ENCODE peak calls at places on chromosomes 6 and 20, in ten cellular contexts. One of them, this sample, is unnamed.

GRCh38 chr6:54286141-54286540 is 22.1 kb upstream of the TINAG start:
- DNase-seq in spleen: no peak
- DNase-seq in lung: no peak
- DNase-seq in GM13976: no peak
- DNase-seq in ACHN: no peak
- DNase-seq in posterior cingulate gyrus: no peak
- DNase-seq in dermis blood vessel endothelial cell: no peak
- DNase-seq in Caki2: no peak
- DNase-seq in foreskin melanocyte: no peak
- DNase-seq in stimulated activated CD8-positive, alpha-beta memory T cell treated with anti-CD3 and anti-CD28 coated beads, Interleukin-4, amount 100 ng/mL, for 4 hours: no peak
- DNase-seq in this sample: no peak

GRCh38 chr6:45483021-45483420 is 105.3 kb upstream of the SUPT3H start:
- DNase-seq in spleen: no peak
- DNase-seq in lung: no peak
- DNase-seq in GM13976: no peak
- DNase-seq in ACHN: no peak
- DNase-seq in posterior cingulate gyrus: no peak
- DNase-seq in dermis blood vessel endothelial cell: no peak
- DNase-seq in Caki2: no peak
- DNase-seq in foreskin melanocyte: peak; percentile 73
- DNase-seq in stimulated activated CD8-positive, alpha-beta memory T cell treated with anti-CD3 and anti-CD28 coated beads, Interleukin-4, amount 100 ng/mL, for 4 hours: no peak
- DNase-seq in this sample: no peak

GRCh38 chr6:52135217-52135616 is 47.8 kb upstream of the PKHD1 start:
- DNase-seq in spleen: no peak
- DNase-seq in lung: no peak
- DNase-seq in GM13976: no peak
- DNase-seq in ACHN: no peak
- DNase-seq in posterior cingulate gyrus: no peak
- DNase-seq in dermis blood vessel endothelial cell: no peak
- DNase-seq in Caki2: no peak
- DNase-seq in foreskin melanocyte: no peak
- DNase-seq in stimulated activated CD8-positive, alpha-beta memory T cell treated with anti-CD3 and anti-CD28 coated beads, Interleukin-4, amount 100 ng/mL, for 4 hours: no peak
- DNase-seq in this sample: no peak

GRCh38 chr20:12775041-12775440 is 233.7 kb upstream of the SPTLC3 start:
- DNase-seq in spleen: no peak
- DNase-seq in lung: no peak
- DNase-seq in GM13976: no peak
- DNase-seq in ACHN: peak; percentile 81
- DNase-seq in posterior cingulate gyrus: no peak
- DNase-seq in dermis blood vessel endothelial cell: no peak
- DNase-seq in Caki2: peak; percentile 91
- DNase-seq in foreskin melanocyte: no peak
- DNase-seq in stimulated activated CD8-positive, alpha-beta memory T cell treated with anti-CD3 and anti-CD28 coated beads, Interleukin-4, amount 100 ng/mL, for 4 hours: no peak
- DNase-seq in this sample: no peak

GRCh38 chr6:107732461-107732860 is 91.7 kb downstream of the SCML4 start:
- DNase-seq in spleen: no peak
- DNase-seq in lung: no peak
- DNase-seq in GM13976: no peak
- DNase-seq in ACHN: no peak
- DNase-seq in posterior cingulate gyrus: no peak
- DNase-seq in dermis blood vessel endothelial cell: no peak
- DNase-seq in Caki2: no peak
- DNase-seq in foreskin melanocyte: peak; percentile 29
- DNase-seq in stimulated activated CD8-positive, alpha-beta memory T cell treated with anti-CD3 and anti-CD28 coated beads, Interleukin-4, amount 100 ng/mL, for 4 hours: no peak
- DNase-seq in this sample: no peak

GRCh38 chr6:25874822-25875562 is 949 bp upstream of the SLC17A3 start:
- DNase-seq in spleen: no peak
- DNase-seq in lung: no peak
- DNase-seq in GM13976: no peak
- DNase-seq in ACHN: peak; percentile 58
- DNase-seq in posterior cingulate gyrus: no peak
- DNase-seq in dermis blood vessel endothelial cell: no peak
- DNase-seq in Caki2: peak; percentile 22
- DNase-seq in foreskin melanocyte: no peak
- DNase-seq in stimulated activated CD8-positive, alpha-beta memory T cell treated with anti-CD3 and anti-CD28 coated beads, Interleukin-4, amount 100 ng/mL, for 4 hours: no peak
- DNase-seq in this sample: no peak

GRCh38 chr6:112221561-112221960 is 32.8 kb downstream of the LAMA4 start:
- DNase-seq in spleen: no peak
- DNase-seq in lung: no peak
- DNase-seq in GM13976: no peak
- DNase-seq in ACHN: no peak
- DNase-seq in posterior cingulate gyrus: no peak
- DNase-seq in dermis blood vessel endothelial cell: no peak
- DNase-seq in Caki2: no peak
- DNase-seq in foreskin melanocyte: no peak
- DNase-seq in stimulated activated CD8-positive, alpha-beta memory T cell treated with anti-CD3 and anti-CD28 coated beads, Interleukin-4, amount 100 ng/mL, for 4 hours: no peak
- DNase-seq in this sample: no peak

GRCh38 chr6:144809120-144809519 is 524.0 kb downstream of the UTRN start:
- DNase-seq in spleen: no peak
- DNase-seq in lung: no peak
- DNase-seq in GM13976: no peak
- DNase-seq in ACHN: no peak
- DNase-seq in posterior cingulate gyrus: no peak
- DNase-seq in dermis blood vessel endothelial cell: no peak
- DNase-seq in Caki2: peak; percentile 26
- DNase-seq in foreskin melanocyte: no peak
- DNase-seq in stimulated activated CD8-positive, alpha-beta memory T cell treated with anti-CD3 and anti-CD28 coated beads, Interleukin-4, amount 100 ng/mL, for 4 hours: no peak
- DNase-seq in this sample: no peak

GRCh38 chr6:92777146-92777740 is 642.1 kb downstream of the EPHA7 start:
- DNase-seq in spleen: no peak
- DNase-seq in lung: no peak
- DNase-seq in GM13976: peak; percentile 3
- DNase-seq in ACHN: peak; percentile 25
- DNase-seq in posterior cingulate gyrus: no peak
- DNase-seq in dermis blood vessel endothelial cell: peak; percentile 36
- DNase-seq in Caki2: peak; percentile 9
- DNase-seq in foreskin melanocyte: peak; percentile 2
- DNase-seq in stimulated activated CD8-positive, alpha-beta memory T cell treated with anti-CD3 and anti-CD28 coated beads, Interleukin-4, amount 100 ng/mL, for 4 hours: no peak
- DNase-seq in this sample: no peak

GRCh38 chr20:30485331-30486102 is 771.9 kb upstream of the DEFB115 start:
- DNase-seq in spleen: peak; percentile 65
- DNase-seq in lung: no peak
- DNase-seq in GM13976: peak; percentile 12
- DNase-seq in ACHN: no peak
- DNase-seq in posterior cingulate gyrus: no peak
- DNase-seq in dermis blood vessel endothelial cell: no peak
- DNase-seq in Caki2: no peak
- DNase-seq in foreskin melanocyte: no peak
- DNase-seq in stimulated activated CD8-positive, alpha-beta memory T cell treated with anti-CD3 and anti-CD28 coated beads, Interleukin-4, amount 100 ng/mL, for 4 hours: no peak
- DNase-seq in this sample: no peak

GRCh38 chr6:101605874-101606273 is 212.4 kb downstream of the GRIK2 start:
- DNase-seq in spleen: no peak
- DNase-seq in lung: no peak
- DNase-seq in GM13976: no peak
- DNase-seq in ACHN: no peak
- DNase-seq in posterior cingulate gyrus: no peak
- DNase-seq in dermis blood vessel endothelial cell: no peak
- DNase-seq in Caki2: peak; percentile 48
- DNase-seq in foreskin melanocyte: no peak
- DNase-seq in stimulated activated CD8-positive, alpha-beta memory T cell treated with anti-CD3 and anti-CD28 coated beads, Interleukin-4, amount 100 ng/mL, for 4 hours: no peak
- DNase-seq in this sample: no peak

GRCh38 chr6:170087946-170088348 is 202.9 kb downstream of the DLL1 start:
- DNase-seq in spleen: peak; percentile 93
- DNase-seq in lung: no peak
- DNase-seq in GM13976: peak; percentile 87
- DNase-seq in ACHN: no peak
- DNase-seq in posterior cingulate gyrus: peak; percentile 27
- DNase-seq in dermis blood vessel endothelial cell: no peak
- DNase-seq in Caki2: no peak
- DNase-seq in foreskin melanocyte: no peak
- DNase-seq in stimulated activated CD8-positive, alpha-beta memory T cell treated with anti-CD3 and anti-CD28 coated beads, Interleukin-4, amount 100 ng/mL, for 4 hours: peak; percentile 24
- DNase-seq in this sample: no peak

GRCh38 chr6:161493731-161494130 is 219.9 kb upstream of the AGPAT4 start:
- DNase-seq in spleen: no peak
- DNase-seq in lung: no peak
- DNase-seq in GM13976: no peak
- DNase-seq in ACHN: no peak
- DNase-seq in posterior cingulate gyrus: no peak
- DNase-seq in dermis blood vessel endothelial cell: no peak
- DNase-seq in Caki2: no peak
- DNase-seq in foreskin melanocyte: no peak
- DNase-seq in stimulated activated CD8-positive, alpha-beta memory T cell treated with anti-CD3 and anti-CD28 coated beads, Interleukin-4, amount 100 ng/mL, for 4 hours: no peak
- DNase-seq in this sample: no peak

GRCh38 chr20:50520222-50520877 is 10.2 kb downstream of the PTPN1 start:
- DNase-seq in spleen: no peak
- DNase-seq in lung: no peak
- DNase-seq in GM13976: no peak
- DNase-seq in ACHN: no peak
- DNase-seq in posterior cingulate gyrus: no peak
- DNase-seq in dermis blood vessel endothelial cell: no peak
- DNase-seq in Caki2: no peak
- DNase-seq in foreskin melanocyte: no peak
- DNase-seq in stimulated activated CD8-positive, alpha-beta memory T cell treated with anti-CD3 and anti-CD28 coated beads, Interleukin-4, amount 100 ng/mL, for 4 hours: no peak
- DNase-seq in this sample: no peak

GRCh38 chr6:119078449-119079287 is at the start of gene FAM184A:
- DNase-seq in spleen: peak; percentile 87
- DNase-seq in lung: peak; percentile 56
- DNase-seq in GM13976: peak; percentile 63
- DNase-seq in ACHN: peak; percentile 50
- DNase-seq in posterior cingulate gyrus: peak; percentile 75
- DNase-seq in dermis blood vessel endothelial cell: peak; percentile 66
- DNase-seq in Caki2: peak; percentile 48
- DNase-seq in foreskin melanocyte: peak; percentile 28
- DNase-seq in stimulated activated CD8-positive, alpha-beta memory T cell treated with anti-CD3 and anti-CD28 coated beads, Interleukin-4, amount 100 ng/mL, for 4 hours: peak; percentile 45
- DNase-seq in this sample: peak; percentile 64

GRCh38 chr20:1975251-1975650 is 18.6 kb downstream of the PDYN start:
- DNase-seq in spleen: no peak
- DNase-seq in lung: no peak
- DNase-seq in GM13976: no peak
- DNase-seq in ACHN: no peak
- DNase-seq in posterior cingulate gyrus: no peak
- DNase-seq in dermis blood vessel endothelial cell: no peak
- DNase-seq in Caki2: no peak
- DNase-seq in foreskin melanocyte: no peak
- DNase-seq in stimulated activated CD8-positive, alpha-beta memory T cell treated with anti-CD3 and anti-CD28 coated beads, Interleukin-4, amount 100 ng/mL, for 4 hours: no peak
- DNase-seq in this sample: no peak

GRCh38 chr6:27081931-27082330 is 165.6 kb upstream of the PRSS16 start:
- DNase-seq in spleen: no peak
- DNase-seq in lung: no peak
- DNase-seq in GM13976: no peak
- DNase-seq in ACHN: no peak
- DNase-seq in posterior cingulate gyrus: no peak
- DNase-seq in dermis blood vessel endothelial cell: no peak
- DNase-seq in Caki2: no peak
- DNase-seq in foreskin melanocyte: no peak
- DNase-seq in stimulated activated CD8-positive, alpha-beta memory T cell treated with anti-CD3 and anti-CD28 coated beads, Interleukin-4, amount 100 ng/mL, for 4 hours: no peak
- DNase-seq in this sample: no peak

GRCh38 chr20:58703765-58704331 is 11.2 kb downstream of the NPEPL1 start:
- DNase-seq in spleen: no peak
- DNase-seq in lung: no peak
- DNase-seq in GM13976: no peak
- DNase-seq in ACHN: no peak
- DNase-seq in posterior cingulate gyrus: no peak
- DNase-seq in dermis blood vessel endothelial cell: no peak
- DNase-seq in Caki2: no peak
- DNase-seq in foreskin melanocyte: no peak
- DNase-seq in stimulated activated CD8-positive, alpha-beta memory T cell treated with anti-CD3 and anti-CD28 coated beads, Interleukin-4, amount 100 ng/mL, for 4 hours: no peak
- DNase-seq in this sample: no peak

GRCh38 chr6:167122827-167123657 is at the start of gene CCR6:
- DNase-seq in spleen: no peak
- DNase-seq in lung: no peak
- DNase-seq in GM13976: no peak
- DNase-seq in ACHN: no peak
- DNase-seq in posterior cingulate gyrus: no peak
- DNase-seq in dermis blood vessel endothelial cell: no peak
- DNase-seq in Caki2: no peak
- DNase-seq in foreskin melanocyte: no peak
- DNase-seq in stimulated activated CD8-positive, alpha-beta memory T cell treated with anti-CD3 and anti-CD28 coated beads, Interleukin-4, amount 100 ng/mL, for 4 hours: no peak
- DNase-seq in this sample: no peak

GRCh38 chr6:125415921-125416320 is 114.2 kb upstream of the HDDC2 start:
- DNase-seq in spleen: no peak
- DNase-seq in lung: no peak
- DNase-seq in GM13976: no peak
- DNase-seq in ACHN: no peak
- DNase-seq in posterior cingulate gyrus: no peak
- DNase-seq in dermis blood vessel endothelial cell: no peak
- DNase-seq in Caki2: no peak
- DNase-seq in foreskin melanocyte: peak; percentile 88
- DNase-seq in stimulated activated CD8-positive, alpha-beta memory T cell treated with anti-CD3 and anti-CD28 coated beads, Interleukin-4, amount 100 ng/mL, for 4 hours: no peak
- DNase-seq in this sample: no peak

GRCh38 chr6:391559-392440 is at the start of gene IRF4:
- DNase-seq in spleen: peak; percentile 89
- DNase-seq in lung: no peak
- DNase-seq in GM13976: peak; percentile 95
- DNase-seq in ACHN: no peak
- DNase-seq in posterior cingulate gyrus: no peak
- DNase-seq in dermis blood vessel endothelial cell: no peak
- DNase-seq in Caki2: no peak
- DNase-seq in foreskin melanocyte: peak; percentile 53
- DNase-seq in stimulated activated CD8-positive, alpha-beta memory T cell treated with anti-CD3 and anti-CD28 coated beads, Interleukin-4, amount 100 ng/mL, for 4 hours: peak; percentile 56
- DNase-seq in this sample: no peak

GRCh38 chr20:53079483-53079810 is 107.3 kb downstream of the TSHZ2 start:
- DNase-seq in spleen: no peak
- DNase-seq in lung: no peak
- DNase-seq in GM13976: no peak
- DNase-seq in ACHN: no peak
- DNase-seq in posterior cingulate gyrus: no peak
- DNase-seq in dermis blood vessel endothelial cell: no peak
- DNase-seq in Caki2: no peak
- DNase-seq in foreskin melanocyte: no peak
- DNase-seq in stimulated activated CD8-positive, alpha-beta memory T cell treated with anti-CD3 and anti-CD28 coated beads, Interleukin-4, amount 100 ng/mL, for 4 hours: no peak
- DNase-seq in this sample: no peak

GRCh38 chr20:36118372-36118771 is 36.2 kb upstream of the EPB41L1 start:
- DNase-seq in spleen: no peak
- DNase-seq in lung: no peak
- DNase-seq in GM13976: no peak
- DNase-seq in ACHN: no peak
- DNase-seq in posterior cingulate gyrus: no peak
- DNase-seq in dermis blood vessel endothelial cell: no peak
- DNase-seq in Caki2: no peak
- DNase-seq in foreskin melanocyte: no peak
- DNase-seq in stimulated activated CD8-positive, alpha-beta memory T cell treated with anti-CD3 and anti-CD28 coated beads, Interleukin-4, amount 100 ng/mL, for 4 hours: no peak
- DNase-seq in this sample: no peak

GRCh38 chr6:13392462-13392861 is 64.1 kb upstream of the TBC1D7 start:
- DNase-seq in spleen: no peak
- DNase-seq in lung: no peak
- DNase-seq in GM13976: no peak
- DNase-seq in ACHN: no peak
- DNase-seq in posterior cingulate gyrus: no peak
- DNase-seq in dermis blood vessel endothelial cell: no peak
- DNase-seq in Caki2: no peak
- DNase-seq in foreskin melanocyte: no peak
- DNase-seq in stimulated activated CD8-positive, alpha-beta memory T cell treated with anti-CD3 and anti-CD28 coated beads, Interleukin-4, amount 100 ng/mL, for 4 hours: no peak
- DNase-seq in this sample: no peak

GRCh38 chr6:109687271-109687721 is 3.7 kb downstream of the AK9 start:
- DNase-seq in spleen: no peak
- DNase-seq in lung: no peak
- DNase-seq in GM13976: no peak
- DNase-seq in ACHN: peak; percentile 64
- DNase-seq in posterior cingulate gyrus: no peak
- DNase-seq in dermis blood vessel endothelial cell: peak; percentile 46
- DNase-seq in Caki2: peak; percentile 52
- DNase-seq in foreskin melanocyte: peak; percentile 75
- DNase-seq in stimulated activated CD8-positive, alpha-beta memory T cell treated with anti-CD3 and anti-CD28 coated beads, Interleukin-4, amount 100 ng/mL, for 4 hours: no peak
- DNase-seq in this sample: no peak

GRCh38 chr20:62064788-62065668 is 653 bp downstream of the TAF4 start:
- DNase-seq in spleen: peak; percentile 88
- DNase-seq in lung: no peak
- DNase-seq in GM13976: peak; percentile 65
- DNase-seq in ACHN: peak; percentile 5
- DNase-seq in posterior cingulate gyrus: no peak
- DNase-seq in dermis blood vessel endothelial cell: peak; percentile 33
- DNase-seq in Caki2: no peak
- DNase-seq in foreskin melanocyte: no peak
- DNase-seq in stimulated activated CD8-positive, alpha-beta memory T cell treated with anti-CD3 and anti-CD28 coated beads, Interleukin-4, amount 100 ng/mL, for 4 hours: no peak
- DNase-seq in this sample: no peak

GRCh38 chr6:15513801-15514711 is 148.8 kb downstream of the DTNBP1 start:
- DNase-seq in spleen: peak; percentile 67
- DNase-seq in lung: no peak
- DNase-seq in GM13976: no peak
- DNase-seq in ACHN: no peak
- DNase-seq in posterior cingulate gyrus: no peak
- DNase-seq in dermis blood vessel endothelial cell: no peak
- DNase-seq in Caki2: no peak
- DNase-seq in foreskin melanocyte: no peak
- DNase-seq in stimulated activated CD8-positive, alpha-beta memory T cell treated with anti-CD3 and anti-CD28 coated beads, Interleukin-4, amount 100 ng/mL, for 4 hours: no peak
- DNase-seq in this sample: no peak

GRCh38 chr6:115932481-115932880 is 128.2 kb downstream of the FRK start:
- DNase-seq in spleen: no peak
- DNase-seq in lung: no peak
- DNase-seq in GM13976: no peak
- DNase-seq in ACHN: peak; percentile 42
- DNase-seq in posterior cingulate gyrus: no peak
- DNase-seq in dermis blood vessel endothelial cell: no peak
- DNase-seq in Caki2: peak; percentile 65
- DNase-seq in foreskin melanocyte: peak; percentile 36
- DNase-seq in stimulated activated CD8-positive, alpha-beta memory T cell treated with anti-CD3 and anti-CD28 coated beads, Interleukin-4, amount 100 ng/mL, for 4 hours: no peak
- DNase-seq in this sample: no peak